ENCODE peak calls at places on chromosomes 6 and 20, in six cellular contexts. J is HepG2, I is HCT116, V is H1, F is GM12878, Q is K562. B is an unnamed sample.

GRCh38 chr20:46435146-46435545 is 28.7 kb upstream of the ELMO2 start:
- DNase-seq in J (no peak), I (no peak), V (no peak), F (no peak), Q (no peak), B (no peak)

GRCh38 chr6:141700836-141701235 is 431.9 kb upstream of the GJE1 start:
- DNase-seq in J (no peak), I (no peak), V (no peak), F (no peak), Q (no peak), B (no peak)

GRCh38 chr6:124073021-124073420 is 269.4 kb downstream of the NKAIN2 start:
- DNase-seq in J (no peak), I (no peak), V (no peak), F (no peak), Q (no peak), B (no peak)

GRCh38 chr20:19789446-19789845 is 31.4 kb downstream of the RIN2 start:
- DNase-seq in J (no peak), I (no peak), V (no peak), F (no peak), Q (no peak), B (no peak)

GRCh38 chr20:57380081-57380750 is 11.0 kb upstream of the RBM38 start:
- DNase-seq in J (no peak), I (no peak), V (no peak), F (no peak), Q (no peak), B (no peak)

GRCh38 chr20:56316483-56316882 is 42.3 kb upstream of the FAM210B start:
- DNase-seq in J (no peak), I (no peak), V (no peak), F (no peak), Q (no peak), B (no peak)

GRCh38 chr20:59004763-59005522 is 2.1 kb downstream of the CTSZ start:
- DNase-seq in J (peak), I (no peak), V (no peak), F (peak), Q (no peak), B (no peak)

GRCh38 chr20:63097336-63097831 is 90.6 kb upstream of the BHLHE23 start:
- DNase-seq in J (no peak), I (no peak), V (peak), F (no peak), Q (no peak), B (no peak)

GRCh38 chr6:114611696-114612095 is 268.9 kb upstream of the HS3ST5 start:
- DNase-seq in J (no peak), I (no peak), V (no peak), F (no peak), Q (no peak), B (no peak)

GRCh38 chr20:8795404-8795803 is 273.5 kb upstream of the PLCB4 start:
- DNase-seq in J (no peak), I (no peak), V (no peak), F (no peak), Q (no peak), B (no peak)

GRCh38 chr6:91804981-91805380 is 1218.1 kb upstream of the MAP3K7 start:
- DNase-seq in J (no peak), I (no peak), V (no peak), F (no peak), Q (no peak), B (no peak)

GRCh38 chr6:86477510-86478166 is 459.7 kb upstream of the HTR1E start:
- DNase-seq in J (no peak), I (no peak), V (peak), F (no peak), Q (no peak), B (peak)

GRCh38 chr20:49397525-49397924 is 84.9 kb downstream of the KCNB1 start:
- DNase-seq in J (no peak), I (no peak), V (no peak), F (no peak), Q (peak), B (no peak)

GRCh38 chr6:135936606-135937005 is 85.1 kb downstream of the PDE7B start:
- DNase-seq in J (no peak), I (no peak), V (no peak), F (no peak), Q (no peak), B (no peak)

GRCh38 chr6:12538881-12539357 is 177.6 kb upstream of the PHACTR1 start:
- DNase-seq in J (peak), I (no peak), V (no peak), F (no peak), Q (no peak), B (no peak)

GRCh38 chr6:142566628-142567396 is 265.0 kb downstream of the ADGRG6 start:
- DNase-seq in J (peak), I (peak), V (peak), F (peak), Q (peak), B (peak)

GRCh38 chr20:38132910-38133501 is 32.1 kb downstream of the TGM2 start:
- DNase-seq in J (no peak), I (no peak), V (no peak), F (no peak), Q (no peak), B (no peak)

GRCh38 chr6:166997768-166998255 is 1.4 kb upstream of the CEP43 start:
- DNase-seq in J (peak), I (peak), V (peak), F (peak), Q (peak), B (peak)

GRCh38 chr20:4491643-4492042 is 230.1 kb upstream of the PRND start:
- DNase-seq in J (no peak), I (no peak), V (no peak), F (no peak), Q (no peak), B (no peak)

GRCh38 chr6:30507849-30508843 is 18.8 kb downstream of the HLA-E start:
- DNase-seq in J (no peak), I (no peak), V (no peak), F (no peak), Q (peak), B (no peak)

GRCh38 chr6:157635388-157636244 is 187.4 kb upstream of the SNX9 start:
- DNase-seq in J (no peak), I (no peak), V (no peak), F (no peak), Q (peak), B (no peak)

GRCh38 chr6:139625998-139626975 is 251.8 kb upstream of the CITED2 start:
- DNase-seq in J (peak), I (no peak), V (no peak), F (no peak), Q (no peak), B (no peak)

GRCh38 chr6:96931198-96931597 is 6.7 kb downstream of the KLHL32 start:
- DNase-seq in J (no peak), I (no peak), V (no peak), F (no peak), Q (no peak), B (no peak)

GRCh38 chr6:106510090-106510970 is 119.0 kb downstream of the RTN4IP1 start:
- DNase-seq in J (peak), I (no peak), V (peak), F (no peak), Q (no peak), B (no peak)

GRCh38 chr6:27861276-27861840 is 50.8 kb downstream of the OR2B2 start:
- DNase-seq in J (no peak), I (no peak), V (no peak), F (no peak), Q (peak), B (no peak)

GRCh38 chr6:90121982-90122381 is 174.7 kb downstream of the BACH2 start:
- DNase-seq in J (no peak), I (no peak), V (no peak), F (no peak), Q (no peak), B (no peak)

GRCh38 chr6:10759312-10759839 is 11.8 kb downstream of the TMEM14B start:
- DNase-seq in J (peak), I (peak), V (no peak), F (no peak), Q (peak), B (peak)

GRCh38 chr6:16929814-16930213 is 168.6 kb upstream of the ATXN1 start:
- DNase-seq in J (no peak), I (no peak), V (no peak), F (no peak), Q (no peak), B (no peak)

GRCh38 chr6:90350689-90351554 is 54.3 kb upstream of the BACH2 start:
- DNase-seq in J (no peak), I (no peak), V (no peak), F (no peak), Q (peak), B (no peak)

GRCh38 chr6:157994126-157994795 is 12.6 kb downstream of the SYNJ2 start:
- DNase-seq in J (peak), I (no peak), V (no peak), F (no peak), Q (no peak), B (no peak)

GRCh38 chr6:28747631-28748157 is 176.1 kb downstream of the TRIM27 start:
- DNase-seq in J (peak), I (peak), V (peak), F (no peak), Q (peak), B (no peak)

GRCh38 chr6:26031595-26032386 is 55.4 kb upstream of the HFE start:
- DNase-seq in J (peak), I (peak), V (peak), F (peak), Q (peak), B (peak)

GRCh38 chr20:64111841-64112641 is 4.7 kb upstream of the NPBWR2 start:
- DNase-seq in J (no peak), I (no peak), V (peak), F (no peak), Q (no peak), B (no peak)

GRCh38 chr6:156955494-156956183 is 178.5 kb downstream of the ARID1B start:
- DNase-seq in J (no peak), I (no peak), V (no peak), F (no peak), Q (no peak), B (no peak)

GRCh38 chr6:150528648-150529285 is 70.9 kb upstream of the PLEKHG1 start:
- DNase-seq in J (no peak), I (no peak), V (peak), F (no peak), Q (peak), B (peak)

GRCh38 chr6:114108119-114109002 is 137.4 kb upstream of the HDAC2 start:
- DNase-seq in J (peak), I (peak), V (peak), F (no peak), Q (peak), B (peak)

GRCh38 chr6:139336488-139336887 is 38.0 kb downstream of the CITED2 start:
- DNase-seq in J (no peak), I (no peak), V (no peak), F (no peak), Q (no peak), B (no peak)

GRCh38 chr6:20117474-20117873 is 94.8 kb downstream of the MBOAT1 start:
- DNase-seq in J (no peak), I (no peak), V (no peak), F (no peak), Q (no peak), B (peak)

GRCh38 chr6:89009624-89010059 is 46.2 kb upstream of the RNGTT start:
- DNase-seq in J (no peak), I (no peak), V (no peak), F (no peak), Q (peak), B (no peak)
- TF ChIP-seq ZNF274 in J (no peak), I (no peak), V (no peak), F (no peak), Q (no peak), B (no peak)

GRCh38 chr6:54288476-54288875 is 19.8 kb upstream of the TINAG start:
- DNase-seq in J (no peak), I (no peak), V (no peak), F (no peak), Q (no peak), B (no peak)

GRCh38 chr6:54291146-54291545 is 17.1 kb upstream of the TINAG start:
- DNase-seq in J (no peak), I (no peak), V (no peak), F (peak), Q (no peak), B (no peak)

GRCh38 chr6:54294965-54295532 is 13.2 kb upstream of the TINAG start:
- DNase-seq in J (no peak), I (no peak), V (no peak), F (no peak), Q (no peak), B (no peak)

GRCh38 chr6:54286141-54286540 is 22.1 kb upstream of the TINAG start:
- DNase-seq in J (no peak), I (no peak), V (no peak), F (no peak), Q (no peak), B (no peak)

GRCh38 chr6:54291738-54292137 is 16.5 kb upstream of the TINAG start:
- DNase-seq in J (no peak), I (no peak), V (no peak), F (peak), Q (no peak), B (no peak)
- TF ChIP-seq ZNF274 in J (no peak), I (no peak), V (no peak), F (no peak), Q (no peak), B (no peak)

GRCh38 chr6:168050225-168050796 is 28.7 kb downstream of the FRMD1 start:
- DNase-seq in J (no peak), I (no peak), V (no peak), F (no peak), Q (no peak), B (no peak)
- TF ChIP-seq ZNF274 in J (no peak), I (no peak), V (no peak), F (no peak), Q (no peak), B (no peak)

DNA sequence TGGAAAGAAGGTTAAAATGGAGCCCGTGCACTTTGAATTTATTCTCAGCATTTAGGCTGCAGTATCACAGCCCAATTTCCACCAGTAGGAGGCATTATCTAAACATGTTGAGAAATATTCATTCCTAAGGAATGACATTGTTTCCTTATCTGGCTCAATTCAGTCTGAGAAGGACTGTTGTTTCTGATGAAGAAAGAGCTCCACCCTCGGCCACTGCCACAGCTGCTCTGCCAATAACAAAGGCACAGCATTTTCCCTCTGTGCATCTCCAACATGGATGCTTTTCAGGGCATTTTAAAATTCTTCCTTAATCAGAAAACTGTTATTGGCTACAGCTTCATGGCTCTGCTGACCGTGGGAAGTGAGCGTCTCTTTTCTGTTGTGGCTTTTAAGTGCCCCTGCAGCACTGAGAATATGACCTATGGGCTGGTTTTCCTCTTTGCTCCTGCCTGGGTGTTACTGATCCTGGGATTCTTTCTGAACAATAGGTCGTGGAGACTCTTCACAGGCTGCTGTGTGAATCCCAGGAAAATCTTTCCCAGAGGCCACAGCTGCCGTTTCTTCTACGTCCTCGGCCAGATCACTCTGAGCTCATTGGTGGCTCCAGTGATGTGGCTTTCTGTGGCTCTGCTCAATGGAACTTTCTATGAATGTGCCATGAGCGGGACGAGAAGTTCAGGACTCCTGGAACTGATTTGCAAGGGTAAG is at the start of gene CALHM5:
- DNase-seq in J (no peak), I (peak), V (no peak), F (no peak), Q (peak), B (no peak)
- TF ChIP-seq ZNF274 in J (no peak), I (no peak), V (no peak), F (no peak), Q (no peak), B (no peak)

B was measured in NT2/D1.